ENCODE peak calls at places on chromosomes 3 and 15, in four cellular contexts. U, C, K and P are unnamed samples.
A peak's percentile ranks its signal among the peaks of the same experiment; 100 is the strongest.

GRCh38 chr15:43538091-43538490 is 20.7 kb downstream of the MAP1A start:
- DNase-seq in K (no peak), C (no peak), U (no peak), P (no peak)

GRCh38 chr15:99970891-99971330 is 237.7 kb upstream of the LYSMD4 start:
- DNase-seq in U (no peak), C (no peak), K (no peak), P (no peak)

GRCh38 chr15:26171266-26171665 is 308.1 kb upstream of the ATP10A start:
- DNase-seq in K (no peak), U (no peak), C (no peak), P (no peak)

GRCh38 chr3:148042663-148043445 is 633.7 kb downstream of the ZIC1 start:
- DNase-seq in C (no peak), K (peak; percentile 34), U (no peak), P (no peak)

GRCh38 chr3:152356870-152357276 is 88.1 kb downstream of the MBNL1 start:
- DNase-seq in C (no peak), U (no peak), K (no peak), P (no peak)

GRCh38 chr15:69952210-69952555 is 145.5 kb downstream of the TLE3 start:
- DNase-seq in U (no peak), C (no peak), K (no peak), P (no peak)

GRCh38 chr3:119596392-119596791 is 1.3 kb upstream of the PLA1A start:
- DNase-seq in C (no peak), U (no peak), K (no peak), P (no peak)

GRCh38 chr3:194399874-194400411 is 877 bp upstream of the GP5 start:
- DNase-seq in U (no peak), C (no peak), K (no peak), P (no peak)

GRCh38 chr3:6821411-6821810 is 39.5 kb upstream of the GRM7 start:
- DNase-seq in C (no peak), U (no peak), K (no peak), P (no peak)

GRCh38 chr15:45378149-45378912 is at the start of gene GATM:
- DNase-seq in C (no peak), U (peak; percentile 42), K (peak; percentile 83), P (peak; percentile 38)

GRCh38 chr3:21673393-21673792 is 77.6 kb downstream of the ZNF385D start:
- DNase-seq in U (no peak), K (no peak), C (no peak), P (no peak)

GRCh38 chr3:194777729-194778128 is 92.0 kb downstream of the FAM43A start:
- DNase-seq in C (no peak), U (no peak), K (no peak), P (no peak)

GRCh38 chr3:37890522-37890921 is 28.8 kb downstream of the CTDSPL start:
- DNase-seq in U (no peak), C (no peak), K (no peak), P (no peak)

GRCh38 chr15:70127288-70127746 is 29.6 kb upstream of the TLE3 start:
- DNase-seq in U (no peak), C (no peak), K (no peak), P (no peak)

GRCh38 chr3:107928084-107928445 is 162.8 kb downstream of the CD47 start:
- DNase-seq in C (no peak), U (peak; percentile 17), K (peak; percentile 49), P (no peak)

GRCh38 chr3:180277036-180277435 is 240.3 kb upstream of the PEX5L start:
- DNase-seq in C (no peak), K (peak; percentile 42), U (no peak), P (no peak)

GRCh38 chr15:63820210-63820609 is 13.5 kb downstream of the HERC1 start:
- DNase-seq in K (no peak), U (no peak), C (no peak), P (no peak)

GRCh38 chr15:19973718-19974117 is 567.9 kb downstream of the GOLGA6L6 start:
- DNase-seq in K (no peak), U (no peak), C (peak; percentile 67), P (no peak)

GRCh38 chr3:191198480-191198879 is 561 bp upstream of the OSTN start:
- DNase-seq in U (no peak), K (no peak), C (no peak), P (no peak)

GRCh38 chr3:154835638-154836037 is 244.5 kb upstream of the MME start:
- DNase-seq in U (no peak), K (no peak), C (no peak), P (no peak)

GRCh38 chr15:78072080-78072892 is 5.2 kb downstream of the TBC1D2B start:
- DNase-seq in K (peak; percentile 66), C (no peak), U (peak; percentile 81), P (peak; percentile 60)

GRCh38 chr3:155497930-155498647 is 204.6 kb upstream of the STRIT1 start:
- DNase-seq in C (no peak), K (peak; percentile 50), U (peak; percentile 77), P (peak; percentile 85)

GRCh38 chr15:49900036-49900435 is 219.0 kb downstream of the ATP8B4 start:
- DNase-seq in K (peak; percentile 52), C (no peak), U (no peak), P (no peak)

GRCh38 chr3:72041531-72041930 is 256.6 kb upstream of the PROK2 start:
- DNase-seq in C (no peak), K (no peak), U (no peak), P (no peak)

GRCh38 chr15:67178569-67179210 is 75.8 kb downstream of the AAGAB start:
- DNase-seq in U (peak; percentile 95), K (peak; percentile 99), C (no peak), P (peak; percentile 97)

GRCh38 chr15:50227076-50227475 is 38.5 kb downstream of the HDC start:
- DNase-seq in K (peak; percentile 88), U (peak; percentile 13), C (no peak), P (peak; percentile 51)

GRCh38 chr3:178047496-178047895 is 488.7 kb upstream of the KCNMB2 start:
- DNase-seq in C (no peak), U (no peak), K (no peak), P (no peak)